ENCODE peak calls at places on chromosomes 11 and 22, in four cellular contexts. W is NCI-H1105; M is stimulated activated CD8-positive, alpha-beta memory T cell treated with anti-CD3 and anti-CD28 coated beads, Interleukin-4, amount 100 ng/mL, for 1 hour; P is NCI-H460. Q is an unnamed sample.

GRCh38 chr22:17612057-17612456 is 16.5 kb downstream of the ATP6V1E1 start:
- DNase-seq in M (no peak), W (no peak), P (no peak), Q (no peak)

GRCh38 chr11:115607621-115608191 is 103.5 kb upstream of the CADM1 start:
- DNase-seq in W (no peak), P (no peak), M (no peak), Q (no peak)

GRCh38 chr11:78050964-78051831 is 12.5 kb upstream of the THRSP start:
- DNase-seq in P (no peak), M (no peak), W (no peak), Q (no peak)

GRCh38 chr11:102007567-102008437 is 39.4 kb upstream of the CFAP300 start:
- DNase-seq in W (peak; percentile 21), P (peak; percentile 76), M (no peak), Q (peak; percentile 61)

GRCh38 chr22:46483353-46483752 is 54.1 kb downstream of the CELSR1 start:
- DNase-seq in W (no peak), P (no peak), M (no peak), Q (no peak)

GRCh38 chr11:125062196-125062930 is 742 bp upstream of the SLC37A2 start:
- DNase-seq in M (no peak), P (no peak), W (no peak), Q (no peak)

GRCh38 chr22:43389227-43389836 is 22.5 kb upstream of the MPPED1 start:
- DNase-seq in W (no peak), M (no peak), P (no peak), Q (no peak)

GRCh38 chr11:108346451-108346850 is 120.9 kb downstream of the C11orf65 start:
- DNase-seq in M (no peak), W (no peak), P (no peak), Q (no peak)

GRCh38 chr11:76766521-76766920 is 16.6 kb upstream of the TSKU start:
- DNase-seq in P (no peak), M (no peak), W (no peak), Q (no peak)

GRCh38 chr11:72579816-72580647 is 94.2 kb downstream of the PDE2A start:
- DNase-seq in P (no peak), W (no peak), M (no peak), Q (no peak)

GRCh38 chr11:75013051-75013450 is 24.3 kb downstream of the NEU3 start:
- DNase-seq in P (no peak), W (no peak), M (no peak), Q (no peak)

GRCh38 chr11:18696638-18697225 is 1.8 kb upstream of the TMEM86A start:
- DNase-seq in W (no peak), P (no peak), M (no peak), Q (no peak)

GRCh38 chr11:119373917-119374631 is 7.4 kb downstream of the USP2 start:
- DNase-seq in P (peak; percentile 62), W (peak; percentile 69), M (no peak), Q (peak; percentile 80)

GRCh38 chr11:17508816-17509215 is 32.2 kb upstream of the ABCC8 start:
- DNase-seq in M (no peak), W (no peak), P (no peak), Q (peak; percentile 12)

Q was measured in dermis microvascular lymphatic vessel endothelial cell.